ENCODE peak calls at places on chromosome 1, in four cellular contexts. A is neuronal stem cell, F is IMR-90, Y is fibroblast of lung. I is an unnamed sample.

GRCh38 chr1:227886993-227887696 is 60.6 kb downstream of the WNT9A start:
- DNase-seq in A (peak; percentile 48), Y (peak; percentile 58), F (peak; percentile 45), I (no peak)

GRCh38 chr1:21941370-21941769 is 4.3 kb upstream of the HSPG2 start:
- DNase-seq in A (no peak), Y (no peak), F (no peak), I (no peak)

GRCh38 chr1:201566933-201567801 is 28.2 kb downstream of the NAV1 start:
- DNase-seq in A (no peak), Y (no peak), F (no peak), I (no peak)

GRCh38 chr1:69196071-69196470 is 371.7 kb upstream of the LRRC7 start:
- DNase-seq in F (no peak), A (no peak), Y (no peak), I (no peak)

GRCh38 chr1:242712248-242712647 is 187.8 kb upstream of the PLD5 start:
- DNase-seq in A (no peak), Y (no peak), F (no peak), I (no peak)

GRCh38 chr1:64093941-64094340 is 109.5 kb upstream of the UBE2U start:
- DNase-seq in Y (peak; percentile 59), A (no peak), F (peak; percentile 64), I (no peak)

GRCh38 chr1:226661271-226661670 is 77.8 kb downstream of the ITPKB start:
- DNase-seq in A (no peak), Y (no peak), F (no peak), I (no peak)

GRCh38 chr1:240217398-240217797 is 125.7 kb downstream of the FMN2 start:
- DNase-seq in Y (no peak), A (no peak), F (peak; percentile 56), I (no peak)

GRCh38 chr1:51154776-51155175 is 52.7 kb downstream of the C1orf185 start:
- DNase-seq in Y (no peak), F (no peak), A (no peak), I (no peak)

GRCh38 chr1:234433563-234434285 is 45.3 kb downstream of the TARBP1 start:
- DNase-seq in A (no peak), Y (peak; percentile 86), F (peak; percentile 81), I (no peak)

GRCh38 chr1:6001992-6002576 is 9.9 kb upstream of the NPHP4 start:
- DNase-seq in A (no peak), Y (no peak), F (no peak), I (peak; percentile 45)

GRCh38 chr1:94538243-94538827 is 3.2 kb downstream of the F3 start:
- DNase-seq in A (no peak), F (no peak), Y (peak; percentile 43), I (no peak)

GRCh38 chr1:242629396-242629795 is 104.9 kb upstream of the PLD5 start:
- DNase-seq in A (no peak), F (no peak), Y (no peak), I (no peak)

GRCh38 chr1:167105150-167105840 is 11.4 kb downstream of the STYXL2 start:
- DNase-seq in A (no peak), Y (no peak), F (no peak), I (no peak)

GRCh38 chr1:159005676-159006075 is 4.0 kb upstream of the IFI16 start:
- DNase-seq in F (no peak), Y (peak; percentile 53), A (no peak), I (no peak)

GRCh38 chr1:161705537-161705936 is 1.5 kb upstream of the FCRLA start:
- DNase-seq in F (no peak), A (no peak), Y (no peak), I (no peak)

GRCh38 chr1:242784807-242785206 is 260.3 kb upstream of the PLD5 start:
- DNase-seq in Y (peak; percentile 69), A (no peak), F (no peak), I (no peak)

GRCh38 chr1:224726783-224727182 is 110.7 kb downstream of the CNIH3 start:
- DNase-seq in A (no peak), Y (peak; percentile 96), F (peak; percentile 91), I (no peak)

GRCh38 chr1:1348420-1349255 is 580 bp downstream of the DVL1 start:
- DNase-seq in F (peak; percentile 46), Y (peak; percentile 54), A (no peak), I (no peak)

GRCh38 chr1:246907472-246907871 is 24.3 kb downstream of the AHCTF1 start:
- DNase-seq in A (no peak), Y (peak; percentile 66), F (peak; percentile 72), I (peak; percentile 59)

GRCh38 chr1:112510340-112510739 is 1.6 kb downstream of the WNT2B start:
- DNase-seq in F (no peak), A (no peak), Y (no peak), I (no peak)

GRCh38 chr1:6466023-6466422 is at the start of gene TNFRSF25:
- DNase-seq in A (no peak), F (no peak), Y (no peak), I (no peak)

GRCh38 chr1:231686384-231686783 is 59.8 kb downstream of the DISC1 start:
- DNase-seq in A (no peak), Y (no peak), F (no peak), I (no peak)

GRCh38 chr1:165828103-165828558 is 717 bp downstream of the UCK2 start:
- DNase-seq in Y (peak; percentile 32), F (peak; percentile 30), A (peak; percentile 36), I (peak; percentile 77)

GRCh38 chr1:165827199-165828102 is at the start of gene UCK2:
- DNase-seq in Y (peak; percentile 81), F (peak; percentile 76), A (peak; percentile 74), I (peak; percentile 91)

GRCh38 chr1:165828581-165829329 is 1.3 kb downstream of the UCK2 start:
- DNase-seq in A (peak; percentile 42), Y (peak; percentile 90), F (peak; percentile 90), I (peak; percentile 65)

GRCh38 chr1:165824269-165824643 is 3.2 kb upstream of the UCK2 start:
- DNase-seq in Y (no peak), F (no peak), A (no peak), I (no peak)

GRCh38 chr1:165826565-165826964 is 849 bp upstream of the UCK2 start:
- DNase-seq in A (no peak), Y (no peak), F (no peak), I (no peak)
- H3K9ac ChIP-seq in A (no peak overlapping the region), Y (no peak overlapping the region), F (no peak overlapping the region), I (no peak overlapping the region)

DNA sequence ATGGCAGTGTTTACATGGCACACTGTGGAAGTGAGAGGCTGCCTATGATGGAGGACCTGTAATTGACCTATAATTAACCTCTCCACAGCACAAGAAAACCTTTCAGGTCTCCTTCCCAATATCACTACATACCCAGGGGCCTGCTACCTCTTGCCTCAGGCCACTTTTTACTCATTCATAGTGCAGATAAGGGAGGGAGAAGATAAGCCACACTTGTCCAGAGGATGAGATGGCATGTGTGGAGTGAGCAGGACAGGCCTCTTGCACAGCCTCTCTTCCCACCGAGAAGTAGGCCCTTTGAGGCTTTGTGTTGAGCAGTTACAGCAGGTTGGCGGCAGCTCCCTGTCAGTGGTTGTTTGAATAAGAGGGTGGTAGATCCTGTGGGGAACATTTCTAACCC is 31.1 kb upstream of the IKBKE start:
- DNase-seq in F (no peak), Y (no peak), A (no peak), I (no peak)
- H3K4me1 ChIP-seq in F (no peaks in the 10 kb centered on the region), Y (peaks cover 2% of the 10 kb centered on the region), A (no peaks in the 10 kb centered on the region), I (peaks cover 17% of the 10 kb centered on the region)

GRCh38 chr1:196977278-196977677 is at the start of gene CFHR5:
- DNase-seq in Y (no peak), F (no peak), A (no peak), I (no peak)
- H2AFZ ChIP-seq in Y (no peak within 1 kb of the TSS), F (no peak within 1 kb of the TSS), A (no peak within 1 kb of the TSS), I (no peak within 1 kb of the TSS)

GRCh38 chr1:36257375-36257767 is 33.1 kb downstream of the THRAP3 start:
- DNase-seq in F (no peak), A (no peak), Y (no peak), I (no peak)
- H3K9ac ChIP-seq in F (no peak overlapping the region), A (no peak overlapping the region), Y (no peak overlapping the region), I (no peak overlapping the region)

GRCh38 chr1:44417351-44418021 is 12.4 kb downstream of the RNF220 start:
- DNase-seq in Y (peak; percentile 38), F (no peak), A (peak; percentile 86), I (no peak)
- H3K4me1 ChIP-seq in Y (no peaks in the 10 kb centered on the region), F (no peaks in the 10 kb centered on the region), A (peaks cover 17% of the 10 kb centered on the region), I (no peaks in the 10 kb centered on the region)

GRCh38 chr1:40876891-40877290 is 14.7 kb upstream of the CITED4 start:
- DNase-seq in F (peak; percentile 28), A (no peak), Y (peak; percentile 59), I (no peak)

GRCh38 chr1:40877681-40878080 is 15.5 kb upstream of the CITED4 start:
- DNase-seq in A (no peak), Y (peak; percentile 94), F (peak; percentile 91), I (no peak)

GRCh38 chr1:40880813-40881549 is 18.8 kb upstream of the CITED4 start:
- DNase-seq in Y (no peak), A (no peak), F (no peak), I (no peak)

GRCh38 chr1:40878906-40879305 is 16.7 kb upstream of the CITED4 start:
- DNase-seq in F (no peak), Y (no peak), A (no peak), I (no peak)

GRCh38 chr1:40879487-40880175 is 17.5 kb upstream of the CITED4 start:
- DNase-seq in A (no peak), Y (peak; percentile 55), F (no peak), I (no peak)
- H2AFZ ChIP-seq in A (peak overlapping the region; percentile 70), Y (no peak overlapping the region), F (peak overlapping the region; percentile 73), I (no peak overlapping the region)

GRCh38 chr1:155241069-155241679 is 14.1 kb downstream of the ENTREP3 start:
- DNase-seq in Y (peak; percentile 74), F (peak; percentile 83), A (no peak), I (peak; percentile 89)
- H3K9ac ChIP-seq in Y (peak overlapping the region; percentile 32), F (peak overlapping the region; percentile 44), A (no peak overlapping the region), I (peak overlapping the region; percentile 30)

GRCh38 chr1:27102707-27103468 is 52.0 kb downstream of the SLC9A1 start:
- DNase-seq in A (peak; percentile 78), F (peak; percentile 40), Y (peak; percentile 28), I (peak; percentile 58)

GRCh38 chr1:27102134-27102706 is 52.7 kb downstream of the SLC9A1 start:
- DNase-seq in F (no peak), A (no peak), Y (no peak), I (no peak)

GRCh38 chr1:27106561-27107323 is 48.2 kb downstream of the SLC9A1 start:
- DNase-seq in A (no peak), Y (no peak), F (no peak), I (no peak)

GRCh38 chr1:27103498-27103897 is 51.4 kb downstream of the SLC9A1 start:
- DNase-seq in A (no peak), F (no peak), Y (no peak), I (no peak)

GRCh38 chr1:27105018-27105417 is 49.9 kb downstream of the SLC9A1 start:
- DNase-seq in Y (no peak), F (no peak), A (no peak), I (no peak)
- H3K4me1 ChIP-seq in Y (peaks cover 6% of the 10 kb centered on the region), F (no peaks in the 10 kb centered on the region), A (peaks cover 7% of the 10 kb centered on the region), I (no peaks in the 10 kb centered on the region)

GRCh38 chr1:172145656-172146055 is 274.8 kb upstream of the C1orf105 start:
- DNase-seq in Y (peak; percentile 71), A (no peak), F (no peak), I (no peak)
- H2AFZ ChIP-seq in Y (no peak overlapping the region), A (peak overlapping the region; percentile 83), F (peak overlapping the region; percentile 47), I (no peak overlapping the region)

I was measured in MM.1S.